ENCODE peak calls at places on chromosomes 12 and 14, in four cellular contexts. T, I, L and E are unnamed samples.

GRCh38 chr14:32802295-32802694 is 136.4 kb upstream of the NPAS3 start:
- DNase-seq in L (no peak), I (no peak), T (no peak), E (no peak)

GRCh38 chr14:101834387-101835165 is 73.1 kb downstream of the PPP2R5C start:
- DNase-seq in I (no peak), T (no peak), L (no peak), E (no peak)

GRCh38 chr12:63319386-63319785 is 168.4 kb upstream of the AVPR1A start:
- DNase-seq in I (no peak), L (no peak), T (no peak), E (no peak)

GRCh38 chr12:68808388-68809189 is 612 bp downstream of the MDM2 start:
- DNase-seq in L (peak), T (peak), I (peak), E (peak)

GRCh38 chr14:73896521-73896920 is 9.9 kb downstream of the ZNF410 start:
- DNase-seq in I (no peak), L (no peak), T (no peak), E (no peak)

GRCh38 chr14:95361373-95362179 is 41.9 kb upstream of the CLMN start:
- DNase-seq in L (no peak), I (peak), T (no peak), E (peak)

GRCh38 chr12:4796218-4796617 is 76.0 kb downstream of the GALNT8 start:
- DNase-seq in L (no peak), T (no peak), I (no peak), E (no peak)

GRCh38 chr12:113825705-113826104 is 140.4 kb downstream of the RBM19 start:
- DNase-seq in T (no peak), I (peak), L (no peak), E (no peak)

GRCh38 chr12:3086729-3087323 is 9.6 kb downstream of the TSPAN9 start:
- DNase-seq in L (no peak), I (no peak), T (no peak), E (no peak)

GRCh38 chr12:45669762-45670161 is 59.7 kb upstream of the ARID2 start:
- DNase-seq in I (no peak), T (no peak), L (no peak), E (no peak)

GRCh38 chr12:76863005-76863670 is 15.7 kb downstream of the CSRP2 start:
- DNase-seq in L (no peak), I (no peak), T (no peak), E (no peak)

GRCh38 chr12:30457621-30458289 is 237.9 kb downstream of the IPO8 start:
- DNase-seq in T (no peak), L (peak), I (no peak), E (peak)

GRCh38 chr12:32419520-32419960 is 20.2 kb downstream of the FGD4 start:
- DNase-seq in L (no peak), I (no peak), T (no peak), E (no peak)

GRCh38 chr12:41932470-41932991 is 212.1 kb downstream of the GXYLT1 start:
- DNase-seq in I (no peak), L (no peak), T (no peak), E (peak)

GRCh38 chr12:47774664-47775063 is 1.6 kb downstream of the SLC48A1 start:
- DNase-seq in T (no peak), L (no peak), I (no peak), E (no peak)

GRCh38 chr12:71128191-71128590 is 29.6 kb downstream of the TSPAN8 start:
- DNase-seq in T (no peak), I (no peak), L (no peak), E (no peak)

GRCh38 chr14:73252491-73253322 is 15.4 kb downstream of the PAPLN start:
- DNase-seq in T (no peak), L (no peak), I (no peak), E (no peak)

GRCh38 chr12:131052891-131053290 is 99.2 kb downstream of the ADGRD1 start:
- DNase-seq in L (no peak), I (no peak), T (no peak), E (no peak)

GRCh38 chr14:103296007-103296406 is 38.0 kb upstream of the EIF5 start:
- DNase-seq in T (no peak), L (peak), I (no peak), E (no peak)

GRCh38 chr14:54011001-54011400 is 54.4 kb upstream of the BMP4 start:
- DNase-seq in T (no peak), L (no peak), I (no peak), E (no peak)

GRCh38 chr12:102300824-102301461 is 103.3 kb upstream of the PMCH start:
- DNase-seq in L (peak), I (no peak), T (peak), E (peak)

GRCh38 chr12:20376984-20377383 is 8.6 kb downstream of the PDE3A start:
- DNase-seq in T (no peak), L (no peak), I (no peak), E (no peak)

GRCh38 chr12:5230151-5230550 is 186.5 kb downstream of the KCNA5 start:
- DNase-seq in I (no peak), T (no peak), L (no peak), E (no peak)

GRCh38 chr12:50200507-50201273 is 33.5 kb upstream of the CERS5 start:
- DNase-seq in T (no peak), L (no peak), I (no peak), E (no peak)

GRCh38 chr14:81655423-81656314 is 122.0 kb upstream of the SEL1L start:
- DNase-seq in I (no peak), T (no peak), L (peak), E (no peak)

GRCh38 chr12:105226219-105226618 is 9.8 kb downstream of the APPL2 start:
- DNase-seq in L (no peak), T (no peak), I (no peak), E (no peak)

GRCh38 chr12:98515368-98516183 is at the start of gene TMPO:
- DNase-seq in I (peak), T (peak), L (peak), E (peak)

GRCh38 chr12:82383930-82384513 is 25.7 kb downstream of the METTL25 start:
- DNase-seq in T (no peak), L (no peak), I (no peak), E (peak)

GRCh38 chr14:76464856-76465255 is 88.9 kb downstream of the ESRRB start:
- DNase-seq in T (no peak), L (no peak), I (no peak), E (no peak)

GRCh38 chr12:107450541-107450940 is 235.1 kb upstream of the PWP1 start:
- DNase-seq in T (no peak), L (no peak), I (no peak), E (no peak)

GRCh38 chr12:6567112-6567680 is 895 bp downstream of the NOP2 start:
- DNase-seq in T (no peak), I (no peak), L (no peak), E (no peak)

GRCh38 chr14:99734406-99735051 is 50.4 kb downstream of the CYP46A1 start:
- DNase-seq in L (no peak), T (no peak), I (no peak), E (no peak)

GRCh38 chr12:67483871-67484554 is 164.5 kb upstream of the DYRK2 start:
- DNase-seq in T (peak), I (no peak), L (no peak), E (no peak)

GRCh38 chr12:79317184-79317847 is 373.4 kb downstream of the PAWR start:
- DNase-seq in I (no peak), T (no peak), L (no peak), E (no peak)

GRCh38 chr14:30402846-30403245 is 156.1 kb upstream of the G2E3 start:
- DNase-seq in I (no peak), T (no peak), L (no peak), E (no peak)

GRCh38 chr12:54285150-54286041 is 4.9 kb downstream of the HNRNPA1 start:
- DNase-seq in L (no peak), T (no peak), I (no peak), E (no peak)

GRCh38 chr12:121214855-121215745 is 5.2 kb downstream of the P2RX4 start:
- DNase-seq in L (peak), I (no peak), T (no peak), E (no peak)

GRCh38 chr14:26163761-26164160 is 434.1 kb downstream of the NOVA1 start:
- DNase-seq in T (no peak), L (peak), I (no peak), E (peak)

GRCh38 chr12:48901278-48901677 is 24.0 kb downstream of the FKBP11 start:
- DNase-seq in T (peak), I (no peak), L (no peak), E (no peak)
- TF ChIP-seq SUZ12 in T (no peak), I (no peak), L (no peak), E (no peak)

DNA sequence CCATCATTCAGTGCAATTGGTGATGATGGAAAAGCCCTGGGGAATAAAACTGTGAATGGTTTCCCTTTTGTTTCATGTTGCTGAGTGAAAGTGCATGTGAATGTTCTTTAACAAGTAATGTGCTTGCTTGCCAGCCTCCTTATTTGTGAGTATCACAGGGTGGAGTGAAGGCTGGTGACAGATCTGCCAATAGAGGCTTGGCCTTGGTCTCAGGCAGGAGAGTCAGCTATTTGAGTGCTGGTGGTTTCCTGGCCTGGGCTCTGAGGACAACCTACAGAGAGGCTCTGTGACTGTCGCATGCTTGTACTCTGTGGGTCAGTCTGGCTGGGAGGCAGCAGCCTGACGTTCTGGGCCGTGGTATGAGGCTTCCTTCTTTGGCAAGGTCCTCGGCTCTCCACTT is 20.7 kb downstream of the KRT85 start:
- DNase-seq in I (no peak), T (peak), L (no peak), E (no peak)
- TF ChIP-seq SP1 in I (no peak), T (no peak), L (no peak), E (no peak)

DNA sequence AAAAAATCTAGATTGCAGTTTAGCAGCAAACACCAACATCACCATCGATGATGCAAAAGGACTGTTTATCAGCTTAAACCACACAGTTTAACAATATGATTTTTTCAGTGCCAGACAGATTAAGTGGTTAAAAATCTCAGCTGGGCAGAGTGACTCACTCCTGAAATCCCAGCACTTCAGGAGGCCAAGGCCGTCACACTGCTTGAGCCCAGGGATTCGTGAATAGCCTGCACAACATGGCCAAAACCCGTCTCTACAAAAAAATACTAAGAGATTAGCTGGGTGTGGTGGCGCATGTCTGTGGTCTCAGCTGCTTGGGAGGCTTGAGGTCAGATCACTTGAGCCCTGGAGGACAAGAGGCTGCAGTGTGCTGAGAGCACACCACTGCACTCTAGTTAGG is 8.9 kb downstream of the RSRC2 start:
- DNase-seq in T (no peak), I (no peak), L (no peak), E (no peak)
- TF ChIP-seq SUZ12 in T (no peak), I (no peak), L (no peak), E (no peak)

DNA sequence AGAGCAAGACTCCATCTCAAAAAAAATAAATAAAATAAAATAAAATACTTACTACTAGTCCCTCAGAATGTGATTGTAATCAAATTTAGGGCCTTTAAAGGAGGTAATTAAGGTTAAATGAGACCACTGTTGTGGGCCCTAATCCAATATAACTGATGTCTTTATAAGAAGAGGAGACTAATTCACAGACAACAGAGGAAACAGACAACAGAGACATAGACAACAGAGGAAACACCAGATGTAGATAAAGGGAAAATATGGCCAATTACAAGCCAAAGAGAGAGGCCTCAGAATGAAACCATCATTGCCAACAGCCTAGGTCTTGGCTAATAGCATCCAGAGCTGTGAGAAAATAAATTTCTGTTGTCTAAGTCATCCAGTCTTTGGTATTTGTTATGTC is 669.0 kb upstream of the FOXG1 start:
- DNase-seq in L (no peak), I (no peak), T (no peak), E (no peak)
- TF ChIP-seq SP1 in L (no peak), I (no peak), T (no peak), E (no peak)

GRCh38 chr12:132289356-132290202 is 39.8 kb downstream of the GALNT9 start:
- DNase-seq in T (no peak), L (no peak), I (no peak), E (no peak)
- TF ChIP-seq SUZ12 in T (no peak), L (no peak), I (no peak), E (no peak)